ENCODE peak calls at places on chromosomes 5 and 9, in seven cellular contexts. S is effector memory CD4-positive, alpha-beta T cell; O is HTR-8/SVneo; Y is GM12865; F is left lung; Q is left colon; K is stimulated activated CD4-positive, alpha-beta T cell treated with anti-CD3 and anti-CD28 coated beads, TNF-alpha, amount 100 ng/mL, for 24 hours. X is an unnamed sample.

GRCh38 chr5:129406440-129406839 is 53.7 kb upstream of the ADAMTS19 start:
- DNase-seq in S (no peak), O (no peak), Y (no peak), F (no peak), Q (no peak), K (no peak), X (no peak)

GRCh38 chr5:74007193-74007592 is 381.2 kb downstream of the ARHGEF28 start:
- DNase-seq in S (no peak), O (no peak), Y (no peak), F (no peak), Q (no peak), K (no peak), X (no peak)

GRCh38 chr5:144510845-144511580 is 340.3 kb downstream of the KCTD16 start:
- DNase-seq in S (no peak), O (no peak), Y (no peak), F (no peak), Q (no peak), K (no peak), X (no peak)

GRCh38 chr5:32329395-32329834 is 16.7 kb upstream of the MTMR12 start:
- DNase-seq in S (peak; percentile 29), O (peak; percentile 76), Y (peak; percentile 81), F (no peak), Q (peak; percentile 56), K (peak; percentile 15), X (peak; percentile 89)

GRCh38 chr5:54742417-54742889 is 224.9 kb downstream of the SNX18 start:
- DNase-seq in S (no peak), O (peak; percentile 78), Y (no peak), F (no peak), Q (peak; percentile 50), K (no peak), X (no peak)

GRCh38 chr5:94746731-94747124 is 128.3 kb downstream of the SLF1 start:
- DNase-seq in S (no peak), O (no peak), Y (peak; percentile 75), F (no peak), Q (no peak), K (no peak), X (no peak)

GRCh38 chr9:126534431-126535186 is 79.1 kb upstream of the LMX1B start:
- DNase-seq in S (no peak), O (no peak), Y (no peak), F (peak; percentile 54), Q (no peak), K (no peak), X (peak; percentile 85)

GRCh38 chr9:100186356-100186755 is 87.3 kb downstream of the INVS start:
- DNase-seq in S (no peak), O (no peak), Y (no peak), F (no peak), Q (no peak), K (no peak), X (no peak)

GRCh38 chr5:109936996-109937395 is 247.3 kb downstream of the MAN2A1 start:
- DNase-seq in S (no peak), O (no peak), Y (peak; percentile 73), F (no peak), Q (no peak), K (no peak), X (no peak)

GRCh38 chr9:7756088-7756487 is 43.5 kb downstream of the DMAC1 start:
- DNase-seq in S (no peak), O (no peak), Y (peak; percentile 79), F (no peak), Q (no peak), K (no peak), X (no peak)

GRCh38 chr5:145965804-145966203 is 29.4 kb downstream of the SH3RF2 start:
- DNase-seq in S (no peak), O (no peak), Y (no peak), F (no peak), Q (no peak), K (no peak), X (no peak)

GRCh38 chr9:69421908-69422801 is 97.1 kb downstream of the ENTREP1 start:
- DNase-seq in S (peak; percentile 26), O (peak; percentile 69), Y (peak; percentile 56), F (no peak), Q (peak; percentile 36), K (peak; percentile 13), X (peak; percentile 86)

GRCh38 chr9:4371108-4371507 is 71.2 kb upstream of the GLIS3 start:
- DNase-seq in S (no peak), O (no peak), Y (no peak), F (no peak), Q (no peak), K (no peak), X (no peak)

GRCh38 chr9:131803758-131804411 is 64.0 kb upstream of the RAPGEF1 start:
- DNase-seq in S (no peak), O (no peak), Y (no peak), F (no peak), Q (no peak), K (no peak), X (no peak)

GRCh38 chr9:133227242-133227860 is 18.3 kb upstream of the OBP2B start:
- DNase-seq in S (no peak), O (no peak), Y (no peak), F (no peak), Q (no peak), K (no peak), X (no peak)

GRCh38 chr5:95864944-95865504 is 42.5 kb upstream of the GLRX start:
- DNase-seq in S (no peak), O (no peak), Y (peak; percentile 49), F (no peak), Q (peak; percentile 55), K (no peak), X (no peak)

GRCh38 chr5:9537223-9538141 is 8.4 kb downstream of the SEMA5A start:
- DNase-seq in S (no peak), O (no peak), Y (no peak), F (no peak), Q (no peak), K (no peak), X (no peak)

GRCh38 chr5:130032807-130033206 is 128.5 kb downstream of the CHSY3 start:
- DNase-seq in S (no peak), O (no peak), Y (no peak), F (peak; percentile 34), Q (no peak), K (no peak), X (no peak)

GRCh38 chr9:121559183-121559582 is 59.5 kb upstream of the GGTA1 start:
- DNase-seq in S (no peak), O (no peak), Y (peak; percentile 77), F (no peak), Q (no peak), K (no peak), X (no peak)

GRCh38 chr9:137373611-137373980 is 49.4 kb downstream of the EXD3 start:
- DNase-seq in S (no peak), O (no peak), Y (no peak), F (no peak), Q (no peak), K (no peak), X (no peak)

GRCh38 chr9:81462759-81463158 is 226.6 kb downstream of the TLE1 start:
- DNase-seq in S (no peak), O (no peak), Y (no peak), F (no peak), Q (no peak), K (no peak), X (no peak)

GRCh38 chr9:97905228-97905627 is 17.1 kb downstream of the TRMO start:
- DNase-seq in S (peak; percentile 47), O (no peak), Y (no peak), F (no peak), Q (no peak), K (no peak), X (no peak)

GRCh38 chr5:82358454-82358853 is 80.3 kb upstream of the RPS23 start:
- DNase-seq in S (no peak), O (no peak), Y (no peak), F (no peak), Q (no peak), K (no peak), X (no peak)

GRCh38 chr5:92927291-92927778 is 653.7 kb downstream of the NR2F1-AS1 start:
- DNase-seq in S (no peak), O (no peak), Y (no peak), F (peak; percentile 34), Q (no peak), K (no peak), X (no peak)

GRCh38 chr5:27191786-27192505 is 153.6 kb upstream of the CDH9 start:
- DNase-seq in S (no peak), O (peak; percentile 36), Y (no peak), F (no peak), Q (no peak), K (no peak), X (no peak)